ENCODE peak calls at places on chromosome 5, in eight cellular contexts. N is T-helper 9 cell; R is amniotic stem cell; A is fibroblast of pulmonary artery; F is GM06990; H is CD8-positive, alpha-beta memory T cell; B is ACHN; L is RPMI7951. W is an unnamed sample.

GRCh38 chr5:74149395-74149794 is 491.1 kb downstream of the ENC1 start:
- DNase-seq in N (no peak), R (no peak), A (peak; percentile 88), F (no peak), H (no peak), B (no peak), L (no peak), W (no peak)

GRCh38 chr5:63794296-63794695 is 167.9 kb downstream of the HTR1A start:
- DNase-seq in N (no peak), R (no peak), A (no peak), F (no peak), H (no peak), B (no peak), L (no peak), W (no peak)

GRCh38 chr5:102715405-102715804 is 39.7 kb upstream of the PAM start:
- DNase-seq in N (no peak), R (peak; percentile 19), A (peak; percentile 86), F (no peak), H (no peak), B (peak; percentile 2), L (peak; percentile 75), W (no peak)

GRCh38 chr5:179836225-179837019 is 15.7 kb downstream of the SQSTM1 start:
- DNase-seq in N (peak; percentile 40), R (no peak), A (no peak), F (no peak), H (peak; percentile 45), B (no peak), L (peak; percentile 57), W (peak; percentile 90)

GRCh38 chr5:117859161-117859560 is 1129.2 kb downstream of the DTWD2 start:
- DNase-seq in N (no peak), R (no peak), A (no peak), F (no peak), H (no peak), B (no peak), L (no peak), W (no peak)

GRCh38 chr5:112762113-112762810 is 24.6 kb downstream of the APC start:
- DNase-seq in N (no peak), R (no peak), A (peak; percentile 38), F (no peak), H (no peak), B (peak; percentile 24), L (peak; percentile 2), W (no peak)

GRCh38 chr5:175772747-175773533 is 98.4 kb upstream of the CPLX2 start:
- DNase-seq in N (no peak), R (no peak), A (no peak), F (no peak), H (no peak), B (no peak), L (peak; percentile 39), W (no peak)

GRCh38 chr5:68644971-68645370 is 429.4 kb downstream of the PIK3R1 start:
- DNase-seq in N (no peak), R (no peak), A (no peak), F (peak; percentile 65), H (no peak), B (no peak), L (no peak), W (no peak)

GRCh38 chr5:77168187-77168883 is 42.1 kb upstream of the PDE8B start:
- DNase-seq in N (no peak), R (no peak), A (peak; percentile 56), F (no peak), H (no peak), B (peak; percentile 42), L (peak; percentile 54), W (no peak)

GRCh38 chr5:158758666-158759065 is 341.1 kb downstream of the EBF1 start:
- DNase-seq in N (no peak), R (no peak), A (no peak), F (no peak), H (no peak), B (no peak), L (no peak), W (no peak)

GRCh38 chr5:1104327-1105006 is 7.4 kb downstream of the SLC12A7 start:
- DNase-seq in N (peak; percentile 27), R (no peak), A (no peak), F (no peak), H (peak; percentile 81), B (no peak), L (no peak), W (peak; percentile 90)

GRCh38 chr5:100647461-100648230 is 112.5 kb downstream of the FAM174A start:
- DNase-seq in N (peak; percentile 10), R (no peak), A (peak; percentile 41), F (no peak), H (no peak), B (peak; percentile 57), L (peak; percentile 10), W (no peak)

GRCh38 chr5:97192580-97193421 is 9.8 kb upstream of the RIOK2 start:
- DNase-seq in N (no peak), R (no peak), A (no peak), F (peak; percentile 31), H (no peak), B (no peak), L (peak; percentile 90), W (no peak)

GRCh38 chr5:173633304-173633703 is 16.9 kb upstream of the BOD1 start:
- DNase-seq in N (no peak), R (no peak), A (no peak), F (no peak), H (no peak), B (no peak), L (no peak), W (no peak)

GRCh38 chr5:180313677-180314076 is 21.8 kb upstream of the MAPK9 start:
- DNase-seq in N (peak; percentile 47), R (peak; percentile 67), A (no peak), F (peak; percentile 60), H (no peak), B (no peak), L (no peak), W (no peak)

GRCh38 chr5:44389410-44389879 is at the start of gene FGF10:
- DNase-seq in N (no peak), R (no peak), A (peak; percentile 1), F (no peak), H (no peak), B (peak; percentile 5), L (no peak), W (no peak)

GRCh38 chr5:81420039-81420667 is 26.2 kb upstream of the ACOT12 start:
- DNase-seq in N (no peak), R (peak; percentile 68), A (peak; percentile 91), F (no peak), H (no peak), B (peak; percentile 89), L (peak; percentile 89), W (no peak)

GRCh38 chr5:10034008-10034407 is 215.7 kb downstream of the ATPSCKMT start:
- DNase-seq in N (no peak), R (no peak), A (peak; percentile 61), F (no peak), H (no peak), B (no peak), L (peak; percentile 36), W (no peak)

GRCh38 chr5:96259211-96259772 is 173.8 kb downstream of the PCSK1 start:
- DNase-seq in N (no peak), R (no peak), A (peak; percentile 47), F (no peak), H (no peak), B (peak; percentile 12), L (peak; percentile 66), W (no peak)

W was measured in CD4-positive, CD25-positive, alpha-beta regulatory T cell.